ENCODE peak calls at places on chromosomes 3 and 15, in five cellular contexts. N, C, G, J and F are unnamed samples.

GRCh38 chr3:13277860-13278531 is 142.1 kb downstream of the NUP210 start:
- DNase-seq in C (no peak), J (no peak), N (peak; percentile 63), G (peak; percentile 32), F (no peak)

GRCh38 chr15:59335197-59335786 is 37.4 kb downstream of the MYO1E start:
- DNase-seq in N (no peak), J (no peak), C (no peak), G (no peak), F (no peak)

GRCh38 chr15:31326729-31327673 is at the start of gene KLF13:
- DNase-seq in G (peak; percentile 89), J (no peak), C (no peak), N (peak; percentile 86), F (peak; percentile 60)

GRCh38 chr15:39874890-39875549 is 45.0 kb downstream of the GPR176 start:
- DNase-seq in C (peak; percentile 47), N (no peak), G (no peak), J (no peak), F (peak; percentile 43)

GRCh38 chr15:85743392-85744045 is 51.2 kb downstream of the KLHL25 start:
- DNase-seq in C (no peak), G (no peak), J (no peak), N (no peak), F (no peak)

GRCh38 chr3:101940521-101940992 is 91.2 kb downstream of the NFKBIZ start:
- DNase-seq in C (no peak), J (peak; percentile 11), N (no peak), G (no peak), F (no peak)

GRCh38 chr15:78461171-78461881 is 23.3 kb downstream of the IREB2 start:
- DNase-seq in G (no peak), N (no peak), C (no peak), J (no peak), F (no peak)

GRCh38 chr3:117218709-117219108 is 509.1 kb downstream of the TUSC7 start:
- DNase-seq in J (no peak), C (no peak), G (no peak), N (no peak), F (no peak)

GRCh38 chr15:69298697-69299441 is at the start of gene PAQR5:
- DNase-seq in J (no peak), N (peak; percentile 61), C (no peak), G (peak; percentile 80), F (peak; percentile 77)

GRCh38 chr3:151009981-151010380 is 37.5 kb upstream of the CLRN1 start:
- DNase-seq in G (no peak), N (no peak), J (no peak), C (no peak), F (no peak)

GRCh38 chr15:100628746-100629145 is 26.4 kb downstream of the ASB7 start:
- DNase-seq in J (no peak), G (no peak), N (no peak), C (no peak), F (no peak)

GRCh38 chr3:75224419-75224818 is 439.7 kb upstream of the FRG2C start:
- DNase-seq in J (no peak), G (no peak), C (no peak), N (no peak), F (no peak)

GRCh38 chr3:177642482-177643163 is 445.3 kb upstream of the TBL1XR1 start:
- DNase-seq in N (no peak), C (no peak), J (no peak), G (no peak), F (no peak)

GRCh38 chr15:69093127-69093526 is 67.3 kb upstream of the GLCE start:
- DNase-seq in J (no peak), N (no peak), G (no peak), C (no peak), F (no peak)

GRCh38 chr3:59573911-59574310 is 524.1 kb upstream of the CFAP20DC start:
- DNase-seq in N (no peak), G (no peak), C (peak; percentile 79), J (no peak), F (peak; percentile 22)

GRCh38 chr3:115659253-115659652 is 35.9 kb downstream of the GAP43 start:
- DNase-seq in C (no peak), N (no peak), G (no peak), J (no peak), F (no peak)

GRCh38 chr3:10447527-10448260 is 57.7 kb downstream of the ATP2B2 start:
- DNase-seq in J (no peak), C (no peak), N (no peak), G (no peak), F (no peak)

GRCh38 chr15:86526938-86527735 is 447.5 kb downstream of the AGBL1 start:
- DNase-seq in N (no peak), G (no peak), J (no peak), C (no peak), F (no peak)

GRCh38 chr3:43760951-43761350 is 70.2 kb downstream of the ABHD5 start:
- DNase-seq in N (no peak), J (no peak), C (no peak), G (no peak), F (no peak)

GRCh38 chr3:129992781-129993180 is 18.3 kb downstream of the TRH start:
- DNase-seq in G (no peak), J (peak; percentile 47), C (no peak), N (no peak), F (no peak)

GRCh38 chr15:38072507-38073277 is 138.3 kb downstream of the TMCO5A start:
- DNase-seq in G (peak; percentile 74), N (peak; percentile 82), C (peak; percentile 55), J (peak; percentile 91), F (peak; percentile 56)

GRCh38 chr15:78739206-78739605 is 72.1 kb downstream of the ADAMTS7 start:
- DNase-seq in C (no peak), N (no peak), J (no peak), G (no peak), F (peak; percentile 14)

GRCh38 chr3:100603449-100603848 is 6.0 kb upstream of the ADGRG7 start:
- DNase-seq in C (no peak), N (no peak), J (no peak), G (no peak), F (no peak)

GRCh38 chr15:47753591-47753990 is 36.3 kb downstream of the SEMA6D start:
- DNase-seq in C (no peak), N (no peak), J (no peak), G (no peak), F (no peak)
- H3K9me3 ChIP-seq in C (no peaks in the 10 kb centered on the region), N (peaks cover 26% of the 10 kb centered on the region), J (peaks cover 6% of the 10 kb centered on the region), G (no peaks in the 10 kb centered on the region), F (no peaks in the 10 kb centered on the region)

GRCh38 chr3:194272861-194273266 is 78.3 kb downstream of the CPN2 start:
- DNase-seq in J (no peak), N (peak; percentile 56), G (no peak), C (no peak), F (no peak)

GRCh38 chr3:194275231-194275671 is 75.9 kb downstream of the CPN2 start:
- DNase-seq in G (no peak), J (no peak), C (no peak), N (peak; percentile 78), F (no peak)

GRCh38 chr3:194272221-194272620 is 78.9 kb downstream of the CPN2 start:
- DNase-seq in C (no peak), J (no peak), G (no peak), N (peak; percentile 64), F (no peak)

GRCh38 chr3:194274424-194275085 is 76.6 kb downstream of the CPN2 start:
- DNase-seq in G (no peak), N (peak; percentile 70), J (no peak), C (no peak), F (no peak)

DNA sequence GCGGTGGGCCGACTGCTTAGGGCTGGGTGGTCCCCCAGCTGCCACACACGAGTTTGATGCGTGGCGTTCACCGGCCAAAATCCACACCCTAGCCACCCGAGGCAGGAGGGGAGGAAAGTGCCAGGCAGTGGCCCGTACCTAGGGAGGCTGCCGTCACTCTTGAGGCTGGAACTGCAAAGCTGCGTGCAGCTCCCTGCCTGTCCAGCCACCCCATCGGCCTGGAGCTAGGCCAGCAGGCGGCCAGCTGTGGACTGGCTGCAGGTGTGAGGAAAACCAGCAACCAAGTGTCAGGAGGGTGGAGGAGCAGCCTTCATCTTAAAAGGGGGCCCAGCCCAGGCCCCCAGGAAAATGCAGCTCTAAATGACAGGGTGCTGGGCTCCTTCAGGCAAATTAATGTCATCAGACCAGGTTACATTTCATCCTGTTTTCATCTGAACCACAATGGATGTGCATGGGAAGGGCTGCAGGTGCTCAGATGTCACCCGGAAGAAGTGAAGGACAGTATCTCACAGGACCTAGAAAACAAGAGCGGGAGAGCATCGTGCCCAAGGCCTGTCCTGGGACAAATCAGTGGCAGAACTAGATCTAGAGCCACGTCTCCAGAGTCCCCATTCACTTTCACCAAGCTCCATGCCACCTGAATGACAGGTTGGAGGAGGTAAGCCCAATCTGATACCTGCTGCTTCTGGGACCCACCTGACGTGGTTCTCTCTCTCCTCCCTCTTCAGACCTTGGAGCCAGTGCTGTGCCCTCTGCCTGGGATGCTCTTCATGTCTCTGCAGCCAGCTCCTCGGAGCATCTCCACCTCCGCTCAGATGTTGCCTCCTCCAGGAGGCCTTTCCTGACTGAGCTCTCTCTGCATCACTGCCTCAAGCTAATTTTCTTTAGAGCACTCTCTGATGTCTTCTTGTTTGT is 77.5 kb downstream of the CPN2 start:
- DNase-seq in N (peak; percentile 62), G (no peak), C (no peak), J (no peak), F (no peak)
- H3K9me3 ChIP-seq in N (no peaks in the 10 kb centered on the region), G (no peaks in the 10 kb centered on the region), C (no peaks in the 10 kb centered on the region), J (no peaks in the 10 kb centered on the region), F (no peaks in the 10 kb centered on the region)

DNA sequence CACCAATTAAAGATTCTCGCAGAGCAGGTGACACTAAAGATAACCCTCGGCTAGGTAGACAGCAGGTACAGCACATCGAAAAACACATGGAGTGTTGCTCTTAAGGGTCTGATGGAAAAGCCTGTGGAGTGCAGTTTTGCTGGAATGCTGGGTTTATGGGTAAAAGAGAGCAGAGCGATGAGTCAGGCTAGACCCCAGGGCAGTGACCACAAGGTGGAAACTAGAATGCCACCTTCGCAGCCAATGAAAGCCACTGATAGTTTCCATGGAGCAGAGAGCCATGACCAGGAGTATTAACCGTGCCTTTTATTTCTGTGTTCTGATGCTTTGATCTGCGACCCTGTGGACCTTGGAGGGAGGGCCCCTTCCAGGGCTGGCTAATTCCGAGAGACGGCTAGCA is 149.8 kb downstream of the GABRB3 start:
- DNase-seq in J (no peak), N (no peak), G (no peak), C (no peak), F (no peak)
- H3K9me3 ChIP-seq in J (peaks cover 4% of the 10 kb centered on the region), N (no peaks in the 10 kb centered on the region), G (no peaks in the 10 kb centered on the region), C (no peaks in the 10 kb centered on the region), F (no peaks in the 10 kb centered on the region)

GRCh38 chr3:167611718-167612117 is 42.0 kb downstream of the WDR49 start:
- DNase-seq in C (no peak), J (no peak), N (no peak), G (no peak), F (no peak)

GRCh38 chr3:167615030-167615429 is 38.7 kb downstream of the WDR49 start:
- DNase-seq in C (no peak), N (no peak), J (no peak), G (no peak), F (no peak)

GRCh38 chr3:167606836-167607235 is 46.9 kb downstream of the WDR49 start:
- DNase-seq in C (no peak), N (no peak), G (no peak), J (no peak), F (no peak)

GRCh38 chr3:167605871-167606270 is 47.9 kb downstream of the WDR49 start:
- DNase-seq in C (no peak), J (no peak), N (no peak), G (no peak), F (no peak)

DNA sequence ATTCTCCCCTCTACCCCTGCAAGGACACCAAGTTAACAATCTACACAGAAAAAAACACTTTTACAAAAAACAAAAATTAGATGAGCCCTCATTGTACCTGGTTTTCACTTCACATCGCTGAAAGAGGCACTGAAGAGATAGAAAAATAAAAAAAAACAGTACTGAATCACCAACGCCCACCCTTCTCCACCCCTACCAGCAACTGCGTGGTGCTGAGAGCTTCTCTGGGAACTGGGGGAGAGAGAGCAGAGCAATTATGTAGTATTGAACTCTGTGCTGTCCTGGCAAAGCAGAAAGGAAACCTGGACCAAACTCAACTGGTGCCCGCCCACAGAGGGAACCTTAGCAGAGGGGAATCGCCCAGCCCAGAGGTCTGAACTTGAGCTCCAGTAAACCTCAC is 44.6 kb downstream of the WDR49 start:
- DNase-seq in C (no peak), G (no peak), N (no peak), J (no peak), F (no peak)
- H3K9me3 ChIP-seq in C (no peaks in the 10 kb centered on the region), G (no peaks in the 10 kb centered on the region), N (no peaks in the 10 kb centered on the region), J (no peaks in the 10 kb centered on the region), F (no peaks in the 10 kb centered on the region)